ENCODE peak calls at places on chromosome 10, in four cellular contexts. B is LoVo; X is activated effector memory CD4-positive, alpha-beta T cell treated with Interleukin-2 at 50 U/mL for 16 hours; I is NT2/D1. Y is an unnamed sample.

GRCh38 chr10:127987467-127988380 is 80.8 kb downstream of the PTPRE start:
- DNase-seq in I (no peak), B (no peak), X (no peak), Y (no peak)

GRCh38 chr10:67242531-67242930 is 316.7 kb downstream of the LRRTM3 start:
- DNase-seq in X (no peak), I (no peak), B (no peak), Y (no peak)

GRCh38 chr10:122419890-122420623 is 34.4 kb upstream of the ARMS2 start:
- DNase-seq in B (no peak), I (no peak), X (no peak), Y (no peak)

GRCh38 chr10:131041361-131041916 is 270.1 kb downstream of the TCERG1L start:
- DNase-seq in I (no peak), B (no peak), X (no peak), Y (no peak)

GRCh38 chr10:20797290-20797689 is 99.8 kb downstream of the NEBL start:
- DNase-seq in I (no peak), X (no peak), B (no peak), Y (no peak)

GRCh38 chr10:77313066-77313750 is 324.4 kb downstream of the KCNMA1 start:
- DNase-seq in X (no peak), I (no peak), B (no peak), Y (no peak)

GRCh38 chr10:116147162-116147906 is 125.7 kb downstream of the GFRA1 start:
- DNase-seq in B (no peak), X (no peak), I (no peak), Y (no peak)

GRCh38 chr10:69141304-69141703 is 17.3 kb downstream of the VPS26A start:
- DNase-seq in X (no peak), B (no peak), I (no peak), Y (no peak)

GRCh38 chr10:69952801-69953200 is 99.8 kb upstream of the MACROH2A2 start:
- DNase-seq in X (no peak), B (no peak), I (no peak), Y (no peak)